ENCODE peak calls at places on chromosomes 5 and 9, in five cellular contexts. One of them, this sample, is unnamed.

GRCh38 chr9:38079410-38080105 is 10.5 kb upstream of the SHB start:
- DNase-seq in stomach: no peak
- DNase-seq in sigmoid colon: peak
- DNase-seq in A549: no peak
- DNase-seq in tibial nerve: no peak
- DNase-seq in this sample: no peak

GRCh38 chr9:35569206-35569605 is 35.9 kb upstream of the TESK1 start:
- DNase-seq in stomach: no peak
- DNase-seq in sigmoid colon: no peak
- DNase-seq in A549: no peak
- DNase-seq in tibial nerve: no peak
- DNase-seq in this sample: peak

GRCh38 chr9:78103971-78104433 is 72.4 kb upstream of the GNAQ start:
- DNase-seq in stomach: no peak
- DNase-seq in sigmoid colon: no peak
- DNase-seq in A549: no peak
- DNase-seq in tibial nerve: no peak
- DNase-seq in this sample: no peak

GRCh38 chr9:136282272-136282861 is 21.5 kb downstream of the CCDC187 start:
- DNase-seq in stomach: no peak
- DNase-seq in sigmoid colon: no peak
- DNase-seq in A549: no peak
- DNase-seq in tibial nerve: no peak
- DNase-seq in this sample: no peak

GRCh38 chr5:171795381-171795780 is 9.8 kb downstream of the SMIM23 start:
- DNase-seq in stomach: no peak
- DNase-seq in sigmoid colon: no peak
- DNase-seq in A549: no peak
- DNase-seq in tibial nerve: no peak
- DNase-seq in this sample: no peak

GRCh38 chr5:135353952-135354721 is 44.9 kb downstream of the MACROH2A1 start:
- DNase-seq in stomach: no peak
- DNase-seq in sigmoid colon: peak
- DNase-seq in A549: no peak
- DNase-seq in tibial nerve: no peak
- DNase-seq in this sample: no peak

GRCh38 chr9:116232425-116233159 is 79.0 kb downstream of the PAPPA start:
- DNase-seq in stomach: no peak
- DNase-seq in sigmoid colon: no peak
- DNase-seq in A549: peak
- DNase-seq in tibial nerve: no peak
- DNase-seq in this sample: no peak

GRCh38 chr9:97660345-97660744 is 26.7 kb downstream of the NCBP1 start:
- DNase-seq in stomach: no peak
- DNase-seq in sigmoid colon: no peak
- DNase-seq in A549: no peak
- DNase-seq in tibial nerve: no peak
- DNase-seq in this sample: no peak

GRCh38 chr5:112419596-112420110 is 576 bp upstream of the EPB41L4A start:
- DNase-seq in stomach: peak
- DNase-seq in sigmoid colon: peak
- DNase-seq in A549: peak
- DNase-seq in tibial nerve: peak
- DNase-seq in this sample: no peak

GRCh38 chr5:140953234-140953633 is 13.0 kb upstream of the PCDHAC2 start:
- DNase-seq in stomach: no peak
- DNase-seq in sigmoid colon: no peak
- DNase-seq in A549: no peak
- DNase-seq in tibial nerve: no peak
- DNase-seq in this sample: no peak

GRCh38 chr9:21681641-21682040 is 120.8 kb upstream of the MTAP start:
- DNase-seq in stomach: no peak
- DNase-seq in sigmoid colon: no peak
- DNase-seq in A549: no peak
- DNase-seq in tibial nerve: no peak
- DNase-seq in this sample: no peak

GRCh38 chr5:173884402-173885053 is 3.6 kb upstream of the CPEB4 start:
- DNase-seq in stomach: peak
- DNase-seq in sigmoid colon: no peak
- DNase-seq in A549: no peak
- DNase-seq in tibial nerve: no peak
- DNase-seq in this sample: peak

GRCh38 chr5:10723519-10723918 is 37.5 kb downstream of the DAP start:
- DNase-seq in stomach: no peak
- DNase-seq in sigmoid colon: no peak
- DNase-seq in A549: no peak
- DNase-seq in tibial nerve: no peak
- DNase-seq in this sample: no peak

GRCh38 chr9:132547052-132547431 is 35.4 kb upstream of the BARHL1 start:
- DNase-seq in stomach: no peak
- DNase-seq in sigmoid colon: no peak
- DNase-seq in A549: no peak
- DNase-seq in tibial nerve: no peak
- DNase-seq in this sample: no peak

GRCh38 chr9:133127340-133127981 is 6.4 kb upstream of the RALGDS start:
- DNase-seq in stomach: peak
- DNase-seq in sigmoid colon: peak
- DNase-seq in A549: no peak
- DNase-seq in tibial nerve: no peak
- DNase-seq in this sample: no peak

GRCh38 chr5:155268770-155269425 is 255.3 kb downstream of the KIF4B start:
- DNase-seq in stomach: no peak
- DNase-seq in sigmoid colon: no peak
- DNase-seq in A549: no peak
- DNase-seq in tibial nerve: no peak
- DNase-seq in this sample: no peak

GRCh38 chr9:128399851-128400250 is 20.8 kb upstream of the CERCAM start:
- DNase-seq in stomach: no peak
- DNase-seq in sigmoid colon: no peak
- DNase-seq in A549: no peak
- DNase-seq in tibial nerve: no peak
- DNase-seq in this sample: no peak

GRCh38 chr5:41856644-41857491 is 13.4 kb downstream of the OXCT1 start:
- DNase-seq in stomach: no peak
- DNase-seq in sigmoid colon: no peak
- DNase-seq in A549: peak
- DNase-seq in tibial nerve: no peak
- DNase-seq in this sample: no peak

GRCh38 chr9:134891016-134891589 is 10.5 kb downstream of the FCN2 start:
- DNase-seq in stomach: peak
- DNase-seq in sigmoid colon: no peak
- DNase-seq in A549: no peak
- DNase-seq in tibial nerve: no peak
- DNase-seq in this sample: no peak

GRCh38 chr9:126532019-126532462 is 81.7 kb upstream of the LMX1B start:
- DNase-seq in stomach: no peak
- DNase-seq in sigmoid colon: no peak
- DNase-seq in A549: no peak
- DNase-seq in tibial nerve: no peak
- DNase-seq in this sample: no peak

GRCh38 chr9:32968101-32969011 is 33.1 kb downstream of the APTX start:
- DNase-seq in stomach: peak
- DNase-seq in sigmoid colon: no peak
- DNase-seq in A549: peak
- DNase-seq in tibial nerve: peak
- DNase-seq in this sample: no peak

GRCh38 chr9:79300153-79300552 is 271.6 kb upstream of the TLE4 start:
- DNase-seq in stomach: no peak
- DNase-seq in sigmoid colon: no peak
- DNase-seq in A549: no peak
- DNase-seq in tibial nerve: no peak
- DNase-seq in this sample: no peak

GRCh38 chr5:157961828-157962390 is 103.0 kb upstream of the CLINT1 start:
- DNase-seq in stomach: no peak
- DNase-seq in sigmoid colon: no peak
- DNase-seq in A549: no peak
- DNase-seq in tibial nerve: no peak
- DNase-seq in this sample: no peak

GRCh38 chr5:54361683-54362411 is 51.5 kb upstream of the ARL15 start:
- DNase-seq in stomach: peak
- DNase-seq in sigmoid colon: no peak
- DNase-seq in A549: no peak
- DNase-seq in tibial nerve: no peak
- DNase-seq in this sample: no peak

GRCh38 chr9:98774746-98775145 is 21.6 kb downstream of the ANKS6 start:
- DNase-seq in stomach: no peak
- DNase-seq in sigmoid colon: no peak
- DNase-seq in A549: peak
- DNase-seq in tibial nerve: no peak
- DNase-seq in this sample: no peak

GRCh38 chr5:102583663-102584062 is 84.9 kb upstream of the SLCO6A1 start:
- DNase-seq in stomach: no peak
- DNase-seq in sigmoid colon: no peak
- DNase-seq in A549: peak
- DNase-seq in tibial nerve: no peak
- DNase-seq in this sample: no peak

GRCh38 chr5:67773439-67773988 is 442.0 kb upstream of the PIK3R1 start:
- DNase-seq in stomach: no peak
- DNase-seq in sigmoid colon: peak
- DNase-seq in A549: no peak
- DNase-seq in tibial nerve: peak
- DNase-seq in this sample: no peak

GRCh38 chr5:68046445-68046844 is 169.1 kb upstream of the PIK3R1 start:
- DNase-seq in stomach: no peak
- DNase-seq in sigmoid colon: no peak
- DNase-seq in A549: peak
- DNase-seq in tibial nerve: no peak
- DNase-seq in this sample: no peak

GRCh38 chr9:74172874-74173273 is 324.3 kb upstream of the RORB start:
- DNase-seq in stomach: no peak
- DNase-seq in sigmoid colon: no peak
- DNase-seq in A549: no peak
- DNase-seq in tibial nerve: no peak
- DNase-seq in this sample: peak

GRCh38 chr5:180142824-180143610 is 66.0 kb downstream of the RASGEF1C start:
- DNase-seq in stomach: no peak
- DNase-seq in sigmoid colon: peak
- DNase-seq in A549: no peak
- DNase-seq in tibial nerve: no peak
- DNase-seq in this sample: no peak

DNA sequence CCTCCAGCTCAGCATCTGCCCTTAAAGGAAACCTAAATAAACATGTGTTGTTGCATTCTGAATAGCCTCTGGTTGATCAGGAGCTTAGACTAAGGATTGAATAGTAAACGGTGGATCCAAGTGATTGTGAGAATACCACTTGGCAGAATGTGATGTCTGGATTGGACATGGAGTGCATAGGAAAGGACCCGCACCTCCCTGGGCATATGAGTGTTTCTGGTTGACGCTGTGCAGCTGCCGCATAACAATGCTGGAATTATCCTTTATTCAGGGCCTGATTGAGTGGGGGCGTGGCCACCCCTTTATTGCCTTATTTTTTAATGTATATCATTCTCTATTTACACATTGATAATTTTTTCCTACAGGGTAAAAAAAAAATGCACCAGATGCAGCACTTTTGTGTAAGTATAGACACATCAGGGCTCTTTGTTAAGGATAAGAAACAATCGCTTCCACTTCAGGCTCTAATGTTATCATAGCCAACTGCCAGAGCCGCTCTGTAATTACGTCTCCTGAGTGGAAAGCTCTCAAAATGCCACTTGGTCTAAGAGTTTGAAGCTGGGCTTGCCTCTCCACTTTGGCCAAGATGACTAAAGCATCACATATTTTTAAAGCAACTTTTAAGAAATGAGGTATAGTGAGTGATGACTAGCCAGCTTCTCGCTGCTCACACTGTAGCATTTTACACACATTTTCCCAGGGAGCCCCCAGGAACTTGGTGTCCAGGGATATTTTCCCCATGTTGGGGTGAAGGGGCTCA is 5.7 kb downstream of the FGD3 start:
- DNase-seq in stomach: no peak
- DNase-seq in sigmoid colon: no peak
- DNase-seq in A549: no peak
- DNase-seq in tibial nerve: no peak
- DNase-seq in this sample: no peak
- TF ChIP-seq EP300 in stomach: no peak
- TF ChIP-seq EP300 in sigmoid colon: no peak
- TF ChIP-seq EP300 in A549: no peak
- TF ChIP-seq EP300 in tibial nerve: no peak
- TF ChIP-seq EP300 in this sample: no peak

GRCh38 chr9:125246261-125246667 is 5.1 kb upstream of the HSPA5 start:
- DNase-seq in stomach: no peak
- DNase-seq in sigmoid colon: no peak
- DNase-seq in A549: no peak
- DNase-seq in tibial nerve: no peak
- DNase-seq in this sample: no peak
- TF ChIP-seq EP300 in stomach: no peak
- TF ChIP-seq EP300 in sigmoid colon: no peak
- TF ChIP-seq EP300 in A549: no peak
- TF ChIP-seq EP300 in tibial nerve: no peak
- TF ChIP-seq EP300 in this sample: no peak

DNA sequence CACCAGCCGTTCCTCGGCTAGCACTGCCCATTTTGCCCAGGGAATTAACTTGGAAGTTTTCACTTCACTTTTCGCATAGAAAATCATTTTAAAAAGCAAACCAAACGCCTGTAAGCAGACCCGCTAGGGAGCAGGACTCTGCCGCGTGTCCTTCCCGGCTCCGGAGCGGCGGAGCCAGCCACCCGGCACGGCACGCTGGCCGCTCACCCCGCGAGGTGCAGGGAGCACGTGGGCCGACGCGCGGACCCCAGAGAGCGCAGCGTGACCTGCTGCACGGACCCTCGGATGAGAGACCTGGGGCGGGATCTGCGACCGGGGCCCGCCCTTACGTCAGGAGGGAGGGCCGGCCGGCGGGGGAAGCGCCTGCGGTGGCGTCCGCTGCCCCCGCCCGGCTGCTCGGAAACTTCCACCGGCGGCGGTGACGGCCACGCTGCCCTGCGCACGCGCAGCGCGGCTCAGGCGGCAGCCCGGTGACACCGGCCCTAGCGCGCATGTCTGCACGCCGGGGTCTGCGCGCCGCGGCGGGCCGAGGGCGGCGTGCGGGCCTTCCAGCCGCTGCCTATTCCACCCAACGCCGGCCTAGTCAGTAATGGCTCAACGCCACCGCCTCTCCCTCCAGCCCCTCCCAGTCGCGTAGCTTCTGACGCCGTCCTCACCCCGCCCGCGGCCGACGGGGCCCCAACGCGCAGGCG is 504 bp upstream of the TENT4A start:
- DNase-seq in stomach: peak
- DNase-seq in sigmoid colon: peak
- DNase-seq in A549: peak
- DNase-seq in tibial nerve: peak
- DNase-seq in this sample: peak
- TF ChIP-seq EP300 in stomach: no peak
- TF ChIP-seq EP300 in sigmoid colon: no peak
- TF ChIP-seq EP300 in A549: no peak
- TF ChIP-seq EP300 in tibial nerve: peak
- TF ChIP-seq EP300 in this sample: no peak

DNA sequence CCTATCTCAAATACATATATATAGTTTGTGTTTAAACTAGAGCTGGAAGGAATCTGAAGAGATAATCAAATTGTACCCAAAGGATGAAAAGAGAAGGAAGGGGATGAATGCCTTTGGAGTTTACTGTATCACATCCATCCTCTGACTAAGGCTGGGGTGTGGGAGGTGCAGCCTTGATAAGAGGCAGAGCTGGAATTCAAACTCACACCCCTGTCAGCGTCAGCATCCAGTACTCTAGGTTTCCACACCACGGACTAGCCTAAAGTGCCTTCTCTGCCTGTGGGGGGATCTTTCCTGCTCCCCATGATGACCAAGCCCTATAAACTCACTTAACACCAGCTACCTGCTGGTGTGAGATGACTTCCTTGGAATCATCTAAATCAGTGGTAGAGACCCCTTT is 48.1 kb downstream of the EPB41L4B start:
- DNase-seq in stomach: no peak
- DNase-seq in sigmoid colon: no peak
- DNase-seq in A549: no peak
- DNase-seq in tibial nerve: no peak
- DNase-seq in this sample: no peak
- TF ChIP-seq EP300 in stomach: no peak
- TF ChIP-seq EP300 in sigmoid colon: no peak
- TF ChIP-seq EP300 in A549: no peak
- TF ChIP-seq EP300 in tibial nerve: no peak
- TF ChIP-seq EP300 in this sample: no peak